ENCODE peak calls at places on chromosomes 3 and 15, in five cellular contexts. H, Z, Y, T and F are unnamed samples.

GRCh38 chr3:99639579-99639978 is 1.2 kb downstream of the COL8A1 start:
- DNase-seq in H (peak; percentile 35), Z (no peak), Y (no peak), T (no peak), F (peak; percentile 73)

GRCh38 chr3:31016196-31016595 is 121.7 kb upstream of the GADL1 start:
- DNase-seq in H (no peak), Z (no peak), Y (no peak), T (no peak), F (no peak)

GRCh38 chr3:99751649-99752048 is 66.0 kb upstream of the CMSS1 start:
- DNase-seq in H (peak; percentile 89), Z (no peak), Y (peak; percentile 86), T (no peak), F (no peak)

GRCh38 chr3:100141576-100141975 is 27.3 kb upstream of the FILIP1L start:
- DNase-seq in H (no peak), Z (no peak), Y (no peak), T (no peak), F (no peak)

GRCh38 chr15:78193731-78194567 is 40.4 kb downstream of the ACSBG1 start:
- DNase-seq in H (no peak), Z (no peak), Y (no peak), T (no peak), F (no peak)

GRCh38 chr15:79479616-79480015 is 47.5 kb downstream of the MINAR1 start:
- DNase-seq in H (no peak), Z (no peak), Y (no peak), T (no peak), F (no peak)

GRCh38 chr3:149356630-149357029 is 20.8 kb downstream of the TM4SF1 start:
- DNase-seq in H (peak; percentile 45), Z (no peak), Y (no peak), T (no peak), F (no peak)

GRCh38 chr3:71310595-71311319 is 272.8 kb downstream of the FOXP1 start:
- DNase-seq in H (peak; percentile 55), Z (no peak), Y (no peak), T (no peak), F (no peak)

GRCh38 chr3:178634975-178635374 is 98.7 kb downstream of the KCNMB2 start:
- DNase-seq in H (no peak), Z (no peak), Y (no peak), T (no peak), F (no peak)

GRCh38 chr15:79431636-79432344 is at the start of gene MINAR1:
- DNase-seq in H (peak; percentile 56), Z (peak; percentile 61), Y (peak; percentile 23), T (no peak), F (no peak)

GRCh38 chr3:134810850-134811249 is 15.8 kb downstream of the EPHB1 start:
- DNase-seq in H (no peak), Z (no peak), Y (no peak), T (no peak), F (no peak)

GRCh38 chr3:188421836-188422540 is 268.0 kb downstream of the LPP start:
- DNase-seq in H (no peak), Z (no peak), Y (no peak), T (no peak), F (no peak)

GRCh38 chr3:72535789-72536188 is 312.5 kb downstream of the SHQ1 start:
- DNase-seq in H (no peak), Z (no peak), Y (no peak), T (no peak), F (no peak)

GRCh38 chr15:67066041-67067021 is 929 bp downstream of the SMAD3 start:
- DNase-seq in H (peak; percentile 28), Z (peak; percentile 58), Y (no peak), T (no peak), F (no peak)

GRCh38 chr15:45165536-45165935 is 22.2 kb downstream of the SHF start:
- DNase-seq in H (no peak), Z (no peak), Y (no peak), T (no peak), F (no peak)

GRCh38 chr3:78481050-78481449 is 1286.7 kb downstream of the ROBO1 start:
- DNase-seq in H (no peak), Z (no peak), Y (no peak), T (no peak), F (no peak)

GRCh38 chr3:143185401-143185800 is 65.8 kb downstream of the CHST2 start:
- DNase-seq in H (no peak), Z (no peak), Y (no peak), T (no peak), F (no peak)

GRCh38 chr3:126432361-126432760 is 37.7 kb downstream of the CFAP100 start:
- DNase-seq in H (peak; percentile 53), Z (no peak), Y (no peak), T (no peak), F (no peak)

GRCh38 chr3:79846148-79846933 is 78.5 kb upstream of the ROBO1 start:
- DNase-seq in H (no peak), Z (no peak), Y (no peak), T (no peak), F (no peak)

GRCh38 chr3:141646760-141647561 is 91.1 kb upstream of the RNF7 start:
- DNase-seq in H (peak; percentile 62), Z (peak; percentile 21), Y (peak; percentile 39), T (peak; percentile 66), F (peak; percentile 81)

GRCh38 chr3:187367561-187368103 is 553 bp upstream of the RTP4 start:
- DNase-seq in H (no peak), Z (no peak), Y (no peak), T (no peak), F (no peak)

GRCh38 chr3:33114622-33115023 is 809 bp downstream of the CRTAP start:
- DNase-seq in H (no peak), Z (no peak), Y (no peak), T (no peak), F (no peak)
- H3K9ac ChIP-seq in H (peak overlapping the region; percentile 49), Z (no peak overlapping the region), Y (peak overlapping the region; percentile 88), T (peak overlapping the region; percentile 75), F (no peak overlapping the region)

GRCh38 chr15:58332676-58333400 is 99.0 kb upstream of the LIPC start:
- DNase-seq in H (peak; percentile 93), Z (no peak), Y (peak; percentile 85), T (no peak), F (no peak)
- H3K9ac ChIP-seq in H (peak overlapping the region; percentile 60), Z (no peak overlapping the region), Y (peak overlapping the region; percentile 96), T (peak overlapping the region; percentile 54), F (no peak overlapping the region)

DNA sequence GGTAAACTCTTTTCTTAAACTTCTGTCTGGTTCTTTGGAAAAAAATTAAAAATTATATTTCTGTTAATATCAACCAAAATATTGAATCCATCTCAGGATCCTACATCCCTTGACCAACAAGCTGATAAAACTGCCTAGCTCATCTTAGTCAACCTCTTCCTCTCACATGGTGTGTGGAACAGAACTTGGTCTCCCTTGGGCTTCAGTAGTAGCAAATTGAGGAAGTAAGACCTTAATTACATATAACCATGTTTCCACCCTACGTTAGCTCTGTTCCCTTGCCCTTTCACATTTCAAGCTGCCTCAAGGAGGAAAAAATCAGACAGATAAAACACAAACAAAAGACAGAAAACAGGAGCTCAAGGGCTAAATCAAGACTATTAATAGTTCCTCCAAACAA is 116.4 kb downstream of the GREM1 start:
- DNase-seq in H (no peak), Z (no peak), Y (no peak), T (no peak), F (no peak)
- H3K9ac ChIP-seq in H (no peak overlapping the region), Z (no peak overlapping the region), Y (peak overlapping the region; percentile 22), T (no peak overlapping the region), F (no peak overlapping the region)

GRCh38 chr3:60188803-60189202 is 1062.4 kb downstream of the FHIT start:
- DNase-seq in H (no peak), Z (no peak), Y (no peak), T (no peak), F (no peak)
- H3K9ac ChIP-seq in H (no peak overlapping the region), Z (no peak overlapping the region), Y (no peak overlapping the region), T (no peak overlapping the region), F (no peak overlapping the region)